ENCODE peak calls at places on chromosomes 11 and 22, in seven cellular contexts. M is CD8-positive, alpha-beta memory T cell; G is effector memory CD8-positive, alpha-beta T cell; W is adipocyte; D is neural progenitor cell; F is ecto neural progenitor cell; C is stimulated activated CD4-positive, alpha-beta T cell treated with anti-CD3 and anti-CD28 coated beads, Interleukin-1b, Interleukin-23, amount 100 ng/mL, for 1 hour. O is an unnamed sample.

GRCh38 chr11:113313601-113314000 is 782 bp upstream of the TTC12 start:
- DNase-seq in D (no peak), M (no peak), C (no peak), F (no peak), G (no peak), W (no peak), O (no peak)

GRCh38 chr11:35147273-35147672 is 8.3 kb downstream of the CD44 start:
- DNase-seq in C (no peak), G (no peak), W (no peak), F (no peak), D (no peak), M (no peak), O (no peak)

GRCh38 chr11:79274636-79275315 is 166.1 kb downstream of the TENM4 start:
- DNase-seq in W (peak), D (no peak), G (no peak), C (no peak), M (no peak), F (no peak), O (no peak)

GRCh38 chr11:43818220-43818619 is 62.4 kb upstream of the ALKBH3 start:
- DNase-seq in W (peak), D (no peak), F (no peak), C (no peak), G (no peak), M (no peak), O (no peak)

GRCh38 chr22:40363059-40363458 is 7.3 kb upstream of the SGSM3 start:
- DNase-seq in W (peak), F (no peak), M (no peak), D (no peak), G (no peak), C (no peak), O (no peak)

GRCh38 chr22:19826619-19826950 is 28.1 kb downstream of the GNB1L start:
- DNase-seq in M (no peak), W (no peak), D (no peak), C (no peak), F (no peak), G (no peak), O (no peak)

GRCh38 chr22:39239561-39240423 is 5.0 kb downstream of the PDGFB start:
- DNase-seq in C (no peak), G (no peak), M (peak), W (no peak), F (no peak), D (no peak), O (no peak)

GRCh38 chr11:10651579-10652361 is 41.8 kb downstream of the IRAG1 start:
- DNase-seq in F (no peak), W (no peak), C (no peak), M (no peak), G (no peak), D (no peak), O (no peak)

GRCh38 chr22:16970446-16970845 is 37.6 kb downstream of the GAB4 start:
- DNase-seq in C (no peak), W (no peak), M (no peak), G (no peak), D (no peak), F (no peak), O (no peak)

GRCh38 chr11:81573367-81573766 is 1160.3 kb downstream of the FAM181B start:
- DNase-seq in D (no peak), F (no peak), C (no peak), W (no peak), M (no peak), G (no peak), O (no peak)

O was measured in effector CD4-positive, alpha-beta T cell.